ENCODE peak calls at places on chromosomes 2 and 18, in ten cellular contexts. U, J, L, E, R, T, C, Y, P and O are unnamed samples.

GRCh38 chr18:51195086-51195601 is 2.3 kb downstream of the MEX3C start:
- DNase-seq in U (no peak), J (peak; percentile 49), L (no peak), E (no peak), R (no peak), T (no peak), C (no peak), Y (no peak), P (no peak), O (no peak)

GRCh38 chr2:101718993-101719571 is 21.6 kb downstream of the MAP4K4 start:
- DNase-seq in U (no peak), J (peak; percentile 31), L (no peak), E (no peak), R (no peak), T (no peak), C (no peak), Y (no peak), P (no peak), O (no peak)

GRCh38 chr2:126902152-126902835 is 3.6 kb downstream of the TEX51 start:
- DNase-seq in U (no peak), J (no peak), L (no peak), E (no peak), R (peak; percentile 24), T (no peak), C (no peak), Y (no peak), P (peak; percentile 1), O (peak; percentile 4)

GRCh38 chr18:35789543-35789942 is 182.9 kb upstream of the RMP24 start:
- DNase-seq in U (no peak), J (no peak), L (no peak), E (no peak), R (no peak), T (no peak), C (no peak), Y (no peak), P (no peak), O (no peak)

GRCh38 chr2:175203621-175204496 is 22.3 kb upstream of the ATP5MC3 start:
- DNase-seq in U (peak; percentile 76), J (peak; percentile 47), L (peak; percentile 27), E (peak; percentile 54), R (no peak), T (no peak), C (no peak), Y (peak; percentile 36), P (peak; percentile 65), O (peak; percentile 59)

GRCh38 chr2:212912445-212913103 is 238.8 kb downstream of the IKZF2 start:
- DNase-seq in U (no peak), J (peak; percentile 75), L (peak; percentile 46), E (peak; percentile 87), R (no peak), T (no peak), C (no peak), Y (no peak), P (peak; percentile 15), O (peak; percentile 52)

GRCh38 chr2:182664212-182664611 is 51.8 kb upstream of the DNAJC10 start:
- DNase-seq in U (no peak), J (no peak), L (no peak), E (no peak), R (no peak), T (no peak), C (no peak), Y (no peak), P (no peak), O (no peak)

GRCh38 chr2:28129955-28130695 is 239.6 kb downstream of the BABAM2 start:
- DNase-seq in U (no peak), J (peak; percentile 49), L (no peak), E (no peak), R (no peak), T (no peak), C (no peak), Y (no peak), P (no peak), O (no peak)

GRCh38 chr2:162257416-162257815 is 14.2 kb upstream of the FAP start:
- DNase-seq in U (no peak), J (peak; percentile 36), L (no peak), E (no peak), R (no peak), T (no peak), C (no peak), Y (no peak), P (no peak), O (no peak)

GRCh38 chr2:162256621-162257020 is 13.4 kb upstream of the FAP start:
- DNase-seq in U (no peak), J (peak; percentile 37), L (no peak), E (no peak), R (no peak), T (no peak), C (no peak), Y (no peak), P (no peak), O (no peak)

GRCh38 chr2:162252147-162252546 is 8.9 kb upstream of the FAP start:
- DNase-seq in U (no peak), J (no peak), L (no peak), E (no peak), R (no peak), T (no peak), C (no peak), Y (no peak), P (no peak), O (no peak)

GRCh38 chr2:162254472-162254871 is 11.2 kb upstream of the FAP start:
- DNase-seq in U (no peak), J (no peak), L (no peak), E (no peak), R (no peak), T (no peak), C (no peak), Y (no peak), P (no peak), O (no peak)

DNA sequence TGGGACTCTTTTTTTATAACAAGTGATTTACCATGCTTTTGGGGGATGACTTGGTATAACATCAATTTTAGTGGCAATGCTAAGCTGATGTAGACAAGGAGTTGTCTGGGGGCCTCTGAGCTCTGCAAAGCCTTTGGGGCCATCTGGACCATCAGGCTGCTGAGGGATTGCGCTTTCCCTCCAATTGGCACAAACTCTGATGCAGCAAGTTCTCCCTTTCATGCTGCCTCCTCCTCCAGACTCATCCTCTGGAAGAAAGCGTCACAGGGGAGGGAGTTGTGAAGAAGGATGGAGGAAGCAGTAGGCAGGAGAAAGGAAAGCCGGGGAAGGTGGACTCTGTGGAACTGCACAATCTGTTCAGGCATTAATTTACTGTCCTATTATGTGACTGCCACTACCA is 10.2 kb upstream of the FAP start:
- DNase-seq in U (no peak), J (no peak), L (no peak), E (no peak), R (no peak), T (no peak), C (no peak), Y (no peak), P (no peak), O (no peak)
- H3K27me3 ChIP-seq in U (no peaks in the 10 kb centered on the region), J (no peaks in the 10 kb centered on the region), L (no peaks in the 10 kb centered on the region), E (no peaks in the 10 kb centered on the region), R (no peaks in the 10 kb centered on the region), T (no peaks in the 10 kb centered on the region), C (no peaks in the 10 kb centered on the region), Y (no peaks in the 10 kb centered on the region), P (no peaks in the 10 kb centered on the region), O (no peaks in the 10 kb centered on the region)

GRCh38 chr2:25265802-25266201 is 75.9 kb downstream of the DNMT3A start:
- DNase-seq in U (no peak), J (no peak), L (no peak), E (no peak), R (no peak), T (no peak), C (no peak), Y (peak; percentile 56), P (no peak), O (no peak)
- TF ChIP-seq POLR2A in U (no peak), J (no peak), L (no peak), E (no peak), R (no peak), T (no peak), C (no peak), Y (no peak), P (no peak), O (no peak)

GRCh38 chr2:138037090-138037489 is 72.8 kb downstream of the HNMT start:
- DNase-seq in U (no peak), J (no peak), L (no peak), E (no peak), R (no peak), T (no peak), C (no peak), Y (no peak), P (no peak), O (no peak)

GRCh38 chr2:138035597-138036217 is 71.4 kb downstream of the HNMT start:
- DNase-seq in U (no peak), J (no peak), L (no peak), E (no peak), R (no peak), T (no peak), C (no peak), Y (no peak), P (no peak), O (no peak)

GRCh38 chr2:138034536-138034935 is 70.3 kb downstream of the HNMT start:
- DNase-seq in U (no peak), J (no peak), L (no peak), E (no peak), R (no peak), T (no peak), C (no peak), Y (no peak), P (no peak), O (no peak)

GRCh38 chr2:138032334-138032733 is 68.1 kb downstream of the HNMT start:
- DNase-seq in U (no peak), J (no peak), L (no peak), E (no peak), R (no peak), T (no peak), C (no peak), Y (no peak), P (no peak), O (no peak)

GRCh38 chr2:138036522-138036921 is 72.2 kb downstream of the HNMT start:
- DNase-seq in U (no peak), J (no peak), L (no peak), E (no peak), R (no peak), T (no peak), C (no peak), Y (no peak), P (no peak), O (no peak)
- H3K4me1 ChIP-seq in U (no peaks in the 10 kb centered on the region), J (no peaks in the 10 kb centered on the region), L (no peaks in the 10 kb centered on the region), E (no peaks in the 10 kb centered on the region), R (no peaks in the 10 kb centered on the region), T (no peaks in the 10 kb centered on the region), C (no peaks in the 10 kb centered on the region), Y (peaks cover 3% of the 10 kb centered on the region), P (no peaks in the 10 kb centered on the region), O (no peaks in the 10 kb centered on the region)

DNA sequence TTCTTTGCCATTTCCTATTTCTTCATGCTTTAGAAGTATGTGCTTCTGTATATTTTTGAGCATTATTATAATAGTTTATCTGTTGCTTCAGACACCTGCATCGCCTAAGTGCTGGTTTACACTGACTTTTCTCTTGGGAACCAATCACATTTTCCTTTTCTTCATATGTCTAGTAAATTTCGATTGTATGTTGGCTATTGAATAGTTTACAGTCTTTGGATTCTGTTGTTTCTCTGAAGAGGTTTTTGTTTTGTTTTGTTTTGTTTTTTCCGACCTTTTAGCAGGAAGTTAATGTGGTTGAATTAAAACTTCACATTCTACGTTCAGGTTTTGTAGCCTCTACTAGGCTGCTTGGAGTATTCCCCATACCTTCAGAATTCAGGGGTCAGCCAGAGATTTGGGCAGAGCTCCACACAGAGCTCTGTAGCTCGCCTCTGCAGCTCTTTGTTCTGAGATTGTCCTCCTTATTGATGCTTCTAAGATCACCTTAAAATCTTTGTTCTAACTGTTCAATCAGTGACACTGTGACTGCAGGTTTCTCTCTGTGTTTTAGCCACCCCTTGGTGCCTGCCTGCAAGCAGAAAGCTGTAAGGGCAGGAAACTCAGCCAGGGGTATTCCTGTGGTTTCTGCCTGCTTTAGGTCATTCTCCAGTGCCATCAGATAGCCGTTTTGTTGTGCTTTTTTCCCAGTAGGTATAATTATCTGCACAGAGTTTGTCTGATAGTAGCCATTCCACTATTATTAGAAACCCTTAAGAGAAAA is 83.4 kb downstream of the FAM168B start:
- DNase-seq in U (no peak), J (no peak), L (no peak), E (no peak), R (no peak), T (no peak), C (no peak), Y (no peak), P (no peak), O (no peak)
- H3K27me3 ChIP-seq in U (no peaks in the 10 kb centered on the region), J (peaks cover 13% of the 10 kb centered on the region), L (no peaks in the 10 kb centered on the region), E (peaks cover 4% of the 10 kb centered on the region), R (no peaks in the 10 kb centered on the region), T (no peaks in the 10 kb centered on the region), C (no peaks in the 10 kb centered on the region), Y (peaks cover 32% of the 10 kb centered on the region), P (no peaks in the 10 kb centered on the region), O (no peaks in the 10 kb centered on the region)